ENCODE peak calls at places on chromosomes 16 and 17, in six cellular contexts. C is Caki2, X is iris pigment epithelial cell, N is stromal cell of bone marrow, Z is esophagus squamous epithelium, O is substantia nigra. A is an unnamed sample.

GRCh38 chr17:55265434-55266021 is 768 bp downstream of the HLF start:
- DNase-seq in C (no peak), X (no peak), N (no peak), Z (no peak), O (peak; percentile 9), A (no peak)

GRCh38 chr16:57061084-57061905 is 31.1 kb upstream of the CPNE2 start:
- DNase-seq in C (peak; percentile 17), X (peak; percentile 46), N (peak; percentile 47), Z (no peak), O (no peak), A (peak; percentile 44)

GRCh38 chr17:40362696-40363479 is 1.6 kb downstream of the GJD3 start:
- DNase-seq in C (peak; percentile 80), X (peak; percentile 81), N (no peak), Z (no peak), O (no peak), A (peak; percentile 47)

GRCh38 chr17:48153711-48154642 is 46.4 kb downstream of the SNX11 start:
- DNase-seq in C (peak; percentile 47), X (peak; percentile 42), N (peak; percentile 25), Z (no peak), O (no peak), A (peak; percentile 24)

GRCh38 chr17:15247891-15248529 is 17.1 kb downstream of the PMP22 start:
- DNase-seq in C (no peak), X (no peak), N (no peak), Z (no peak), O (no peak), A (no peak)

GRCh38 chr17:48751172-48751571 is 22.6 kb upstream of the HOXB13 start:
- DNase-seq in C (no peak), X (no peak), N (no peak), Z (no peak), O (no peak), A (no peak)

GRCh38 chr17:28216528-28216927 is 102.5 kb upstream of the TMEM97 start:
- DNase-seq in C (no peak), X (peak; percentile 59), N (peak; percentile 58), Z (no peak), O (no peak), A (no peak)

GRCh38 chr16:77540656-77541055 is 105.8 kb upstream of the ADAMTS18 start:
- DNase-seq in C (no peak), X (peak; percentile 91), N (no peak), Z (no peak), O (no peak), A (no peak)

GRCh38 chr17:79700574-79700973 is 30.2 kb upstream of the ENPP7 start:
- DNase-seq in C (no peak), X (no peak), N (no peak), Z (no peak), O (no peak), A (no peak)

GRCh38 chr16:1990336-1991134 is 765 bp downstream of the SYNGR3 start:
- DNase-seq in C (peak; percentile 45), X (no peak), N (no peak), Z (no peak), O (no peak), A (no peak)

GRCh38 chr17:77286641-77287431 is 146.1 kb downstream of the SEC14L1 start:
- DNase-seq in C (peak; percentile 99), X (peak; percentile 59), N (peak; percentile 25), Z (no peak), O (no peak), A (no peak)

GRCh38 chr16:17571499-17572093 is 100.8 kb upstream of the XYLT1 start:
- DNase-seq in C (peak; percentile 16), X (no peak), N (no peak), Z (no peak), O (no peak), A (no peak)

GRCh38 chr16:56822966-56823739 is 41.9 kb upstream of the SLC12A3 start:
- DNase-seq in C (no peak), X (no peak), N (no peak), Z (no peak), O (no peak), A (no peak)

GRCh38 chr16:72015124-72015523 is 6.6 kb downstream of the DHODH start:
- DNase-seq in C (no peak), X (no peak), N (no peak), Z (no peak), O (no peak), A (no peak)

GRCh38 chr17:59534583-59534982 is 30.8 kb upstream of the DHX40 start:
- DNase-seq in C (no peak), X (no peak), N (no peak), Z (no peak), O (no peak), A (no peak)

GRCh38 chr17:19470529-19471261 is 59.7 kb downstream of the RNF112 start:
- DNase-seq in C (no peak), X (peak; percentile 57), N (no peak), Z (no peak), O (no peak), A (peak; percentile 35)

GRCh38 chr16:3087243-3087791 is 11.8 kb downstream of the ZSCAN10 start:
- DNase-seq in C (no peak), X (no peak), N (no peak), Z (no peak), O (no peak), A (no peak)

GRCh38 chr17:82113941-82114340 is 15.9 kb upstream of the FASN start:
- DNase-seq in C (no peak), X (no peak), N (no peak), Z (no peak), O (no peak), A (no peak)

GRCh38 chr16:81513204-81514040 is 68.8 kb downstream of the CMIP start:
- DNase-seq in C (no peak), X (no peak), N (no peak), Z (no peak), O (no peak), A (no peak)

GRCh38 chr16:67538666-67539101 is 10.1 kb downstream of the RIPOR1 start:
- DNase-seq in C (no peak), X (no peak), N (no peak), Z (no peak), O (no peak), A (no peak)

GRCh38 chr17:59853168-59853918 is 39.4 kb downstream of the TUBD1 start:
- DNase-seq in C (peak; percentile 99), X (peak; percentile 97), N (no peak), Z (no peak), O (no peak), A (no peak)

GRCh38 chr17:31400481-31400950 is 9.0 kb downstream of the RAB11FIP4 start:
- DNase-seq in C (no peak), X (no peak), N (no peak), Z (no peak), O (no peak), A (no peak)